ENCODE peak calls at places on chromosomes 7 and 10, in five cellular contexts. D is endothelial cell of umbilical vein, K is heart right ventricle, L is Panc1, B is testis. U is an unnamed sample.

GRCh38 chr7:50332241-50333176 is 28.0 kb downstream of the IKZF1 start:
- DNase-seq in K (no peak), D (no peak), L (no peak), B (no peak), U (peak; percentile 45)

GRCh38 chr10:89129850-89130396 is 77.2 kb downstream of the CH25H start:
- DNase-seq in D (no peak), K (peak; percentile 18), B (peak; percentile 23), L (no peak), U (peak; percentile 75)

GRCh38 chr7:129298268-129298893 is 73.6 kb downstream of the AHCYL2 start:
- DNase-seq in D (peak; percentile 66), L (peak; percentile 53), K (peak; percentile 34), B (peak; percentile 77), U (peak; percentile 59)

GRCh38 chr7:74627699-74628411 is 29.7 kb upstream of the GTF2I start:
- DNase-seq in K (peak; percentile 16), L (no peak), B (peak; percentile 82), D (no peak), U (peak; percentile 70)

GRCh38 chr10:71307469-71308085 is 11.5 kb upstream of the SLC29A3 start:
- DNase-seq in B (no peak), D (no peak), L (no peak), K (no peak), U (no peak)

GRCh38 chr10:91919651-91920050 is 3.9 kb upstream of the BTAF1 start:
- DNase-seq in K (no peak), D (no peak), L (no peak), B (no peak), U (no peak)

GRCh38 chr7:142450206-142450605 is 192.3 kb upstream of the PRSS58 start:
- DNase-seq in D (no peak), L (no peak), B (no peak), K (no peak), U (peak; percentile 17)

GRCh38 chr10:49500420-49500819 is 38.5 kb downstream of the ERCC6 start:
- DNase-seq in L (no peak), K (no peak), B (no peak), D (no peak), U (no peak)

DNA sequence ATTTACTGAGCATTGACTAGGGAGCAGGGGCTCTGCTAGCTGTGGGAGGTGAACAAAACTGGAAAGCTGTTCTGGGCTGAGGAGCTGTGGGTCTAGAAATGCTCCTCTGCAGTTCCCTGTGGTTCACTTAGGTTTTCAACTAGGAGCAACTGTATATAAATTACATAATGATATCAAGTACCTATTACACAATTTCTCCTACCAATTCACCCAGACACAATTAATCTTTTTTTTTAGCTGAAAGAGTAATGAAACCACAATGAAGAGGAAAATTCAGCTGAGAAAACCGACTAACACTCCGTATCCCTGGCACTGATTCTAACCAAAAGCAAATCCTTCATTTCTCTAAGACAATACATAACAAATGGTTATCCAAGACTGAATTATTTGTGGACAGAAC is 39.3 kb downstream of the COL28A1 start:
- DNase-seq in D (no peak), L (no peak), B (no peak), K (no peak), U (no peak)
- H3K4me1 ChIP-seq in D (no peaks in the 10 kb centered on the region), L (no peaks in the 10 kb centered on the region), B (no peaks in the 10 kb centered on the region), K (no peaks in the 10 kb centered on the region), U (peaks cover 10% of the 10 kb centered on the region)

GRCh38 chr10:103612462-103613365 is 119.2 kb downstream of the NEURL1 start:
- DNase-seq in B (no peak), L (no peak), D (no peak), K (no peak), U (peak; percentile 81)
- H3K4me3 ChIP-seq in B (no peak overlapping the region), L (no peak overlapping the region), D (no peak overlapping the region), K (no peak overlapping the region), U (no peak overlapping the region)

GRCh38 chr7:131190581-131190980 is 137.1 kb upstream of the MKLN1 start:
- DNase-seq in K (no peak), L (no peak), D (no peak), B (no peak), U (no peak)

GRCh38 chr7:131188367-131189339 is 139.0 kb upstream of the MKLN1 start:
- DNase-seq in L (peak; percentile 93), K (no peak), B (no peak), D (peak; percentile 39), U (peak; percentile 88)

GRCh38 chr7:131186816-131187215 is 140.9 kb upstream of the MKLN1 start:
- DNase-seq in D (no peak), B (peak; percentile 41), L (no peak), K (no peak), U (no peak)

GRCh38 chr7:131189488-131189887 is 138.2 kb upstream of the MKLN1 start:
- DNase-seq in K (no peak), D (no peak), B (no peak), L (no peak), U (no peak)

DNA sequence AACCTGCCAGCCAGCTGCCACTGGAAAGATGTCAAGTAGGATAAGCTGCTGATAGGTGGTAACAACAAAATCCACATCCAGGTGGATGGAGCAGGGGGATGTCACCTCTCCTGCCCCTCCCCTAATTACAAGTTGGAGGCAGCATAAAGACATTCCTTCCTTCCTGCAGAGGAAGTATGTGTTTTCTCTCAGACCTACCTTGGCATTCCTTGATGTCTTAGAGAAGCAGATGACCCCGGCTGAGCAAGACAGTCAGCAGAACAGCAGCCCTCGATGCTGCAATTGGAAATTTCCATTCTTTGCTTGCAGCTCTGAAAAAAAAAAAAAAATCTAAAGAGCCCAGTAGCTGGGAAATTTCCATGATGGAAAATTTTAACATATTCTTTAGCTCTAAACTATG is 137.5 kb upstream of the MKLN1 start:
- DNase-seq in B (no peak), K (no peak), L (no peak), D (no peak), U (no peak)
- H3K27ac ChIP-seq in B (peak overlapping the region; percentile 51), K (no peak overlapping the region), L (no peak overlapping the region), D (no peak overlapping the region), U (no peak overlapping the region)

DNA sequence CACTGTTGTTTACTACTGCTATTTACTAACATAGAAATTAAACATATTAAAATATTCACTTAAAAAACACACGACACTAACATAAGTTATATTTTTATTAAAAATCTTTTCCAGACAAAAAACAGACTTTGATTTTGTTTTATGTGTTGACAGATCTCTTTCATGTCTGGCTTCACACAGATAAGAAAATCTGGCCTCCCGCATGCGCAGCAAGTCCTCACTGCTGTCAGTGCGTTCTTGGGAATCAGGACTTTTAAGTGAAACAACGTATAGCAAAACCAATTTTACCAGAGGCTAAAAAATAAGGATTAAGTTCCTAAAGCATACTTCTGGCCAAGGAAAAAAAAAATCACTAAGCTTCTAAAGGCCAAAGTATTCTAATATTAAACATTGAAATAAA is 1.2 kb upstream of the IDI1 start:
- DNase-seq in K (no peak), D (peak; percentile 53), B (peak; percentile 37), L (no peak), U (peak; percentile 38)
- H3K4me1 ChIP-seq in K (peaks cover 3% of the 10 kb centered on the region), D (peaks cover 33% of the 10 kb centered on the region), B (peaks cover 15% of the 10 kb centered on the region), L (peaks cover 24% of the 10 kb centered on the region), U (peaks cover 13% of the 10 kb centered on the region)

GRCh38 chr10:21624951-21625350 is 90.9 kb downstream of the MLLT10 start:
- DNase-seq in L (no peak), D (no peak), B (no peak), K (no peak), U (no peak)

GRCh38 chr10:21626457-21627161 is 92.6 kb downstream of the MLLT10 start:
- DNase-seq in L (no peak), K (no peak), D (no peak), B (no peak), U (no peak)

GRCh38 chr10:21627331-21627730 is 93.3 kb downstream of the MLLT10 start:
- DNase-seq in B (no peak), K (no peak), D (no peak), L (no peak), U (no peak)

GRCh38 chr10:21625623-21626229 is 91.7 kb downstream of the MLLT10 start:
- DNase-seq in B (no peak), D (no peak), L (no peak), K (no peak), U (no peak)

GRCh38 chr10:21628023-21628422 is 94.0 kb downstream of the MLLT10 start:
- DNase-seq in B (no peak), L (no peak), D (no peak), K (no peak), U (no peak)
- H3K4me3 ChIP-seq in B (no peak overlapping the region), L (no peak overlapping the region), D (no peak overlapping the region), K (no peak overlapping the region), U (no peak overlapping the region)

DNA sequence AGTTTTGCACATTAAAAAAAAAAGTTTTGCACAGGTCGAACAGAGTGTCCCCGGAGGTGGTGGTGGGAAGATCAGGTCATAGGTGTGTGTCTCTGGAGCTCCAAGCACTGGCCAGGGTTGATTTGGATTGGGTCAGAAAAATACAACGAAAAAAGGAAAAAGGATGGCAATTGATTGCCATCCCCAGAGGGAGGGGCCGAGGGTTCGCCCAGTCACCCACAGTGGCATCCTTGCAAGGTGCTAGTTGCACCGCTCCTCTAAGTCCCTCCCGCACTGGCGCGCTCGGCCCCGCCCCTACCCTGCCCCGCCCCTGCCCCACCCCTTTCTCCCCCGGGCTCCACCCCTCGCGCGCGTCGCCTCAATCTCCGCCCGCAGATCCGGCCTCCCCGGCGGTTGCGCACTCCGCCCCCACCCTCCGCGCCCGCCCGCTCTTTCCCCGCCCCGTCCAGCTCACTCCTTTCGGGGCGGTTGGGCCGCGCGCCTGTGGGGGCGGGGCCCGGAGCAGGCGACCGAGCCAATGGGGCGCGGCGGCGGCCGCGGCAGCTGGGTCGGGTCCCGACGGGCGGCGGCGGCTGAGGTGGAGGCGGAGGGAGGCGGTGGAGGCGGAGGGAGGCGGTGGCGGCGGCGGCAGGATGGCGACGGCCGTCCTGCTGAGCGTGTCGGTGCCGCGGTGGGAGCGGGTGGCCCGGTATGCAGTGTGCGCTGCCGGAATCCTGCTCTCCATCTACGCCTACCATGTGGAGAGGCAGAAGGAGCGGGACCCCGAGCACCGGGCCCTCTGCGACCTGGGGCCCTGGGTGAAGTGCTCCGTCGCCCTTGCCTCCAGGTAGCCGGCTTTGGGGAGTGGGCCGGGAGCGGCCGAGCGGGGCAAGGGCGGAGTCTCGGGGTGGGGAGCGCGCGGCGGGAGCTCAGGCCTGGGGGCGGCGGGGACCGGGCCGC is 31.5 kb upstream of the ERV3-1 start:
- DNase-seq in D (peak; percentile 92), B (peak; percentile 94), L (peak; percentile 42), K (peak; percentile 94), U (peak; percentile 97)
- H3K27ac ChIP-seq in D (peak overlapping the region; percentile 5), B (peak overlapping the region; percentile 92), L (no peak overlapping the region), K (peak overlapping the region; percentile 74), U (peak overlapping the region; percentile 94)

DNA sequence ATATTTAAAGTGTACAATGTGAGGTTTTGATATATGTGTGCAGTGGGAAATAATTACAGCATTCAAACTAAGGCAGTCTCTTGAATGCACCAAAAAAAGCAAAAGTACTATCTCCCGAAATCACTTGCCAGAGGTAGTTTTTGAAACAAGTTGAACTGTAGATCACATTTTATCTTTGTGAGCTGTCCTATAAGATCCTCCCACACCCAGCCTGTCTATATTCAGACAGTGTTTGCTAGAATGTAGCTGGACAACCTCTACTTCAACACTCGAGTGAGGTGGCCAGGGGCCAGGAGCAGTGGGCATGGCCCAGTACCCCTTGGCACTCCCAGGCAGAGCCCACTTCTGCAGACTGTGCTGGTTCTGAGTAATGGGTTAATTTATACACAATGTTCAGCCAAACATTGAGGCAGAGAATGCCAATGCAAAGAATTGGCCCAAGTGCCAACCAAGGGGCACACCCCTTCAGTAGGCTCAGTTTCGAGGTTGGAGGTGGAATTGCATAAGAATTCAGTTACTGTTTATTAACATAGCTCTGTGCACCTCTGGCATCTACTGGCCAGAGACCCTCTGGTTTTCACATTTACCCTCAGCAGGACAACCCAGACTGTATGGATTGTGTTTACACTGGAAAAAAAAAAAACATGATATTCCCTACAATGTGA is 70.5 kb downstream of the AHR start:
- DNase-seq in K (no peak), D (no peak), L (no peak), B (no peak), U (no peak)
- H3K4me1 ChIP-seq in K (no peaks in the 10 kb centered on the region), D (peaks cover 23% of the 10 kb centered on the region), L (peaks cover 12% of the 10 kb centered on the region), B (no peaks in the 10 kb centered on the region), U (peaks cover 3% of the 10 kb centered on the region)

GRCh38 chr7:68414631-68415425 is 1183.4 kb upstream of the AUTS2 start:
- DNase-seq in D (no peak), L (no peak), K (no peak), B (no peak), U (no peak)
- H3K4me3 ChIP-seq in D (no peak overlapping the region), L (no peak overlapping the region), K (no peak overlapping the region), B (no peak overlapping the region), U (no peak overlapping the region)